ENCODE peak calls at places on chromosome 1, in seven cellular contexts. S is transverse colon, N is prostate gland, E is cardiac fibroblast, W is brain microvascular endothelial cell, V is HFFc6, U is epithelial cell of esophagus. K is an unnamed sample.

GRCh38 chr1:157099633-157100009 is at the start of gene ETV3L:
- DNase-seq in V (no peak), N (no peak), E (no peak), W (no peak), S (no peak), U (no peak), K (no peak)

GRCh38 chr1:222454782-222455181 is 93.1 kb downstream of the HHIPL2 start:
- DNase-seq in E (no peak), W (no peak), S (peak; percentile 8), V (peak; percentile 61), N (no peak), U (peak; percentile 40), K (no peak)

GRCh38 chr1:6260961-6261614 is at the start of gene GPR153:
- DNase-seq in V (no peak), S (peak; percentile 48), N (no peak), W (no peak), E (peak; percentile 59), U (peak; percentile 72), K (peak; percentile 90)

GRCh38 chr1:80064524-80064923 is 1058.0 kb upstream of the ADGRL4 start:
- DNase-seq in W (no peak), E (no peak), V (no peak), N (no peak), S (no peak), U (peak; percentile 83), K (no peak)

GRCh38 chr1:40532844-40533424 is 1.5 kb downstream of the ZNF684 start:
- DNase-seq in N (no peak), U (peak; percentile 70), W (peak; percentile 62), S (peak; percentile 21), E (peak; percentile 65), V (peak; percentile 53), K (peak; percentile 61)

GRCh38 chr1:171243878-171244277 is 4.4 kb upstream of the FMO1 start:
- DNase-seq in V (no peak), W (no peak), N (no peak), U (no peak), S (no peak), E (no peak), K (no peak)

GRCh38 chr1:38277646-38278045 is 231.1 kb upstream of the POU3F1 start:
- DNase-seq in W (no peak), U (no peak), N (no peak), V (no peak), E (no peak), S (no peak), K (no peak)

GRCh38 chr1:185409763-185410528 is 92.9 kb upstream of the IVNS1ABP start:
- DNase-seq in N (no peak), S (no peak), W (no peak), E (peak; percentile 6), U (no peak), V (no peak), K (no peak)

GRCh38 chr1:154777151-154777550 is 92.9 kb downstream of the KCNN3 start:
- DNase-seq in E (no peak), S (no peak), U (peak; percentile 59), W (no peak), N (no peak), V (no peak), K (no peak)

GRCh38 chr1:154774175-154774855 is 95.8 kb downstream of the KCNN3 start:
- DNase-seq in E (no peak), S (no peak), V (no peak), U (no peak), W (no peak), N (no peak), K (peak; percentile 33)

GRCh38 chr1:154778280-154778679 is 91.8 kb downstream of the KCNN3 start:
- DNase-seq in E (no peak), U (no peak), N (no peak), V (no peak), S (no peak), W (no peak), K (no peak)

GRCh38 chr1:154775559-154776338 is 94.3 kb downstream of the KCNN3 start:
- DNase-seq in W (no peak), S (no peak), N (no peak), U (no peak), V (no peak), E (no peak), K (no peak)

GRCh38 chr1:154776339-154776605 is 93.8 kb downstream of the KCNN3 start:
- DNase-seq in U (no peak), S (no peak), E (no peak), W (no peak), N (no peak), V (no peak), K (no peak)
- TF ChIP-seq CTCF in U (no peak), S (no peak), E (no peak), W (no peak), N (no peak), V (no peak), K (no peak)

GRCh38 chr1:53238197-53239155 is at the start of gene MAGOH:
- DNase-seq in N (peak; percentile 88), E (peak; percentile 97), S (peak; percentile 96), V (peak; percentile 89), W (peak; percentile 92), U (peak; percentile 95), K (peak; percentile 94)
- TF ChIP-seq CTCF in N (no peak), E (no peak), S (no peak), V (no peak), W (no peak), U (no peak), K (no peak)

GRCh38 chr1:245043617-245043952 is 111.2 kb upstream of the KIF26B start:
- DNase-seq in U (no peak), V (no peak), W (no peak), E (no peak), N (no peak), S (no peak), K (no peak)

GRCh38 chr1:245046764-245047163 is 108.0 kb upstream of the KIF26B start:
- DNase-seq in N (no peak), U (no peak), V (no peak), S (no peak), W (no peak), E (no peak), K (no peak)

GRCh38 chr1:245041058-245041698 is 113.6 kb upstream of the KIF26B start:
- DNase-seq in V (no peak), E (no peak), S (no peak), W (no peak), U (no peak), N (no peak), K (no peak)

GRCh38 chr1:245046310-245046709 is 108.5 kb upstream of the KIF26B start:
- DNase-seq in E (no peak), N (no peak), W (no peak), V (no peak), S (no peak), U (no peak), K (no peak)

DNA sequence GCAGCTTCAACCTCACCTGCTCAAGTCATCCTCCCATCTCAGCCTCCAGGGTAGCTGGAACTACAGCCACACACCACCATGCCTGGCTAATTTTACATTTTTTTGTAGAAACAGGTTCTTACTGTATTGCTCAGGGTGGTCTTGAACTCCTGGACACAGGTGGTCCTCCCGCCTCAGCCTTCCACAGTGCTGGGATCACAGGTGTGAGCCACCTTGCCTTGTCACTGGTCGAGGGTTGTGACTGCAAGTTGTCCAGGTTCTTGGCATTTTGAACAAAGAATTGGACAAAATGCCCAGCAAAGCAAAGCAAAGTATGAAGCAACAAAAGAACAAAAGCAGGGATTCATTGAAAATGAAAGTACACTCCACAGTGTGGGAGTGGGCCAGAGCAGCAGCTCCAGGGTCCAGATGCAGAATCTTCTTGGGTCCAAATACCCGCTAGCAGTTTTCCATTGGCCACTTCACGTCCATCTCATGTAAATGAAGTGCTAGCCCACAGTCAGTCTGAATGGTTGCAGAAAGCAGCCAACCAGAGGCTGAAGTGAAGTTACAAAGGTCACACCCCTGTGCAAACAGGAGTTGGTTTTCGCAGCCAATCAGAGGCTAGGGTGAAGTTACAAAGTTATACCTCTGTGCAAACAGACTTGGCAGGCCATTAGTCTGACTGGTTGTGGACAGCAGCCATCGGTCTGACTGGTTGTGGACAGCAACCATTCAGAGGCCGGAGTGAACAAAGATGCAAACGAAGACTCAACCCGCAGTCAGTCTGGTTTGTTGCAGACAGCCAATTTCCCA is 109.5 kb upstream of the KIF26B start:
- DNase-seq in N (no peak), W (no peak), E (peak; percentile 31), U (peak; percentile 45), V (no peak), S (peak; percentile 75), K (no peak)
- TF ChIP-seq CTCF in N (no peak), W (no peak), E (no peak), U (no peak), V (no peak), S (no peak), K (no peak)

DNA sequence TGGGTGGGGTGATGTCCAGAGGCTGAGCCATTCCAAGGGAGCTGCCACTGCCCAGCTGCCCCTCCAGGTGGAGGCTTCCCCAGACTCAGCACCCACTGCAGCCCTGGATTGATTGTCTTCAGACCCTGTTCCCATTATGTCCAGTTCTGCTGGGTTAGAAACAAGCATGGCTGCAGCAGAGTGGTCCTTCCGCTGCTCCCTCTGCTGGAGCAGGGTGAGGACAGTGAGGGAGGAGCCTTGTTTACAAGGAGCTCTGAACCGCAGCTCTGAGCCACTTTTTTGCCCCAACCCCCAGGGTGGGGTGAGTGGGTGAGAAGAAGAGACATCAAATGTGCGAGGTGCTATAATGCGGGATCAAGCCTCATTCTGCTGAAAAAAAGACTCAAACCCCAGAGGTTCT is 2.3 kb downstream of the TNNT2 start:
- DNase-seq in N (no peak), E (no peak), V (no peak), S (no peak), U (no peak), W (no peak), K (no peak)
- TF ChIP-seq CTCF in N (no peak), E (no peak), V (peak; percentile 54), S (no peak), U (peak; percentile 27), W (peak; percentile 47), K (no peak)

GRCh38 chr1:94856004-94856403 is 35.8 kb downstream of the SLC44A3 start:
- DNase-seq in E (no peak), V (no peak), U (no peak), W (no peak), N (no peak), S (no peak), K (no peak)
- TF ChIP-seq CTCF in E (no peak), V (no peak), U (no peak), W (no peak), N (no peak), S (no peak), K (no peak)

K was measured in GM20000.